ENCODE peak calls at places on chromosome X, in six cellular contexts. I is anterior cingulate cortex; W is substantia nigra; X is activated CD4-positive, alpha-beta T cell treated with anti-CD3 and anti-CD28 coated beads, Interleukin-2, amount 50 U/mL, for 48 hours; U is tibial nerve; Y is stimulated activated CD4-positive, alpha-beta T cell treated with anti-CD3 and anti-CD28 coated beads, Interleukin-15, amount 100 ng/mL, for 48 hours. Z is an unnamed sample.
A peak's percentile ranks its signal among the peaks of the same experiment; 100 is the strongest.

GRCh38 chrX:132401935-132402334 is 86.9 kb downstream of the MBNL3 start:
- DNase-seq in I (no peak), W (no peak), X (no peak), U (no peak), Y (no peak), Z (peak; percentile 0)

GRCh38 chrX:37921758-37922157 is 74.4 kb upstream of the DYNLT3 start:
- DNase-seq in I (no peak), W (no peak), X (no peak), U (no peak), Y (no peak), Z (peak; percentile 36)

GRCh38 chrX:64184396-64184795 is 21.1 kb downstream of the AMER1 start:
- DNase-seq in I (no peak), W (no peak), X (no peak), U (no peak), Y (no peak), Z (no peak)

GRCh38 chrX:84363054-84363453 is 139.2 kb downstream of the HDX start:
- DNase-seq in I (no peak), W (no peak), X (no peak), U (no peak), Y (no peak), Z (no peak)

GRCh38 chrX:11533211-11533651 is 132.5 kb downstream of the ARHGAP6 start:
- DNase-seq in I (no peak), W (no peak), X (no peak), U (no peak), Y (no peak), Z (peak; percentile 64)

GRCh38 chrX:88865634-88866033 is 118.6 kb downstream of the CPXCR1 start:
- DNase-seq in I (no peak), W (no peak), X (no peak), U (no peak), Y (no peak), Z (no peak)

GRCh38 chrX:48667504-48667903 is 16.1 kb upstream of the WAS start:
- DNase-seq in I (no peak), W (no peak), X (no peak), U (no peak), Y (no peak), Z (no peak)

GRCh38 chrX:17563515-17563914 is 173.8 kb upstream of the SCML1 start:
- DNase-seq in I (no peak), W (no peak), X (no peak), U (no peak), Y (no peak), Z (peak; percentile 28)

GRCh38 chrX:103584606-103585005 is 709 bp upstream of the TCEAL4 start:
- DNase-seq in I (no peak), W (no peak), X (no peak), U (no peak), Y (no peak), Z (no peak)

GRCh38 chrX:23901805-23902204 is 5.9 kb downstream of the APOO start:
- DNase-seq in I (no peak), W (no peak), X (no peak), U (peak; percentile 13), Y (no peak), Z (peak; percentile 72)

GRCh38 chrX:42686706-42687105 is 91.3 kb downstream of the PPP1R2C start:
- DNase-seq in I (no peak), W (no peak), X (no peak), U (no peak), Y (no peak), Z (no peak)

GRCh38 chrX:20362268-20363002 is 95.7 kb upstream of the RPS6KA3 start:
- DNase-seq in I (no peak), W (no peak), X (no peak), U (no peak), Y (no peak), Z (peak; percentile 58)

GRCh38 chrX:140765043-140765784 is 55.7 kb downstream of the LINC00632 start:
- DNase-seq in I (no peak), W (no peak), X (no peak), U (no peak), Y (no peak), Z (peak; percentile 36)

GRCh38 chrX:68139791-68140190 is 293.5 kb downstream of the OPHN1 start:
- DNase-seq in I (no peak), W (no peak), X (no peak), U (no peak), Y (no peak), Z (peak; percentile 7)

Z was measured in EL.